ENCODE peak calls at places on chromosomes 5 and 9, in seven cellular contexts. One of them, this sample, is unnamed.

GRCh38 chr5:32100230-32100629 is 73.9 kb downstream of the GOLPH3 start:
- DNase-seq in Calu3: no peak
- DNase-seq in NCI-H345: no peak
- DNase-seq in GM10248: no peak
- DNase-seq in HEK293T: no peak
- DNase-seq in bronchial epithelial cell: no peak
- DNase-seq in stimulated activated CD4-positive, alpha-beta T cell treated with anti-CD3 and anti-CD28 coated beads, Interleukin-4, amount 100 ng/mL, for 4 hours: no peak
- DNase-seq in this sample: no peak

GRCh38 chr5:19497229-19497815 is 490.7 kb downstream of the CDH18 start:
- DNase-seq in HEK293T: no peak
- DNase-seq in stimulated activated CD4-positive, alpha-beta T cell treated with anti-CD3 and anti-CD28 coated beads, Interleukin-4, amount 100 ng/mL, for 4 hours: no peak
- DNase-seq in bronchial epithelial cell: no peak
- DNase-seq in GM10248: no peak
- DNase-seq in NCI-H345: no peak
- DNase-seq in Calu3: no peak
- DNase-seq in this sample: no peak

GRCh38 chr5:96080557-96080956 is 118.9 kb upstream of the ELL2 start:
- DNase-seq in stimulated activated CD4-positive, alpha-beta T cell treated with anti-CD3 and anti-CD28 coated beads, Interleukin-4, amount 100 ng/mL, for 4 hours: no peak
- DNase-seq in bronchial epithelial cell: peak
- DNase-seq in GM10248: no peak
- DNase-seq in HEK293T: no peak
- DNase-seq in Calu3: no peak
- DNase-seq in NCI-H345: no peak
- DNase-seq in this sample: peak

GRCh38 chr5:144205141-144205551 is 34.5 kb downstream of the KCTD16 start:
- DNase-seq in bronchial epithelial cell: peak
- DNase-seq in Calu3: peak
- DNase-seq in HEK293T: peak
- DNase-seq in stimulated activated CD4-positive, alpha-beta T cell treated with anti-CD3 and anti-CD28 coated beads, Interleukin-4, amount 100 ng/mL, for 4 hours: no peak
- DNase-seq in NCI-H345: peak
- DNase-seq in GM10248: no peak
- DNase-seq in this sample: peak

GRCh38 chr5:168315991-168316578 is 24.6 kb downstream of the WWC1 start:
- DNase-seq in stimulated activated CD4-positive, alpha-beta T cell treated with anti-CD3 and anti-CD28 coated beads, Interleukin-4, amount 100 ng/mL, for 4 hours: no peak
- DNase-seq in HEK293T: no peak
- DNase-seq in bronchial epithelial cell: peak
- DNase-seq in Calu3: peak
- DNase-seq in NCI-H345: peak
- DNase-seq in GM10248: no peak
- DNase-seq in this sample: no peak

GRCh38 chr5:14748180-14748900 is 83.8 kb downstream of the OTULIN start:
- DNase-seq in Calu3: no peak
- DNase-seq in stimulated activated CD4-positive, alpha-beta T cell treated with anti-CD3 and anti-CD28 coated beads, Interleukin-4, amount 100 ng/mL, for 4 hours: no peak
- DNase-seq in bronchial epithelial cell: no peak
- DNase-seq in NCI-H345: no peak
- DNase-seq in HEK293T: no peak
- DNase-seq in GM10248: no peak
- DNase-seq in this sample: no peak

GRCh38 chr5:148963679-148964078 is 99.2 kb downstream of the SH3TC2 start:
- DNase-seq in NCI-H345: no peak
- DNase-seq in bronchial epithelial cell: no peak
- DNase-seq in HEK293T: no peak
- DNase-seq in stimulated activated CD4-positive, alpha-beta T cell treated with anti-CD3 and anti-CD28 coated beads, Interleukin-4, amount 100 ng/mL, for 4 hours: no peak
- DNase-seq in GM10248: no peak
- DNase-seq in Calu3: no peak
- DNase-seq in this sample: no peak

GRCh38 chr5:159184858-159185381 is 24.4 kb downstream of the RNF145 start:
- DNase-seq in Calu3: peak
- DNase-seq in stimulated activated CD4-positive, alpha-beta T cell treated with anti-CD3 and anti-CD28 coated beads, Interleukin-4, amount 100 ng/mL, for 4 hours: peak
- DNase-seq in NCI-H345: no peak
- DNase-seq in HEK293T: no peak
- DNase-seq in GM10248: peak
- DNase-seq in bronchial epithelial cell: peak
- DNase-seq in this sample: peak

GRCh38 chr9:71079451-71079850 is 42.0 kb downstream of the TRPM3 start:
- DNase-seq in GM10248: no peak
- DNase-seq in HEK293T: no peak
- DNase-seq in Calu3: no peak
- DNase-seq in stimulated activated CD4-positive, alpha-beta T cell treated with anti-CD3 and anti-CD28 coated beads, Interleukin-4, amount 100 ng/mL, for 4 hours: no peak
- DNase-seq in bronchial epithelial cell: peak
- DNase-seq in NCI-H345: no peak
- DNase-seq in this sample: peak

GRCh38 chr5:151414536-151414935 is 32.9 kb upstream of the SLC36A1 start:
- DNase-seq in stimulated activated CD4-positive, alpha-beta T cell treated with anti-CD3 and anti-CD28 coated beads, Interleukin-4, amount 100 ng/mL, for 4 hours: no peak
- DNase-seq in Calu3: no peak
- DNase-seq in NCI-H345: no peak
- DNase-seq in bronchial epithelial cell: no peak
- DNase-seq in HEK293T: no peak
- DNase-seq in GM10248: no peak
- DNase-seq in this sample: no peak

GRCh38 chr9:123550012-123550411 is 194.0 kb downstream of the CRB2 start:
- DNase-seq in Calu3: no peak
- DNase-seq in HEK293T: no peak
- DNase-seq in bronchial epithelial cell: no peak
- DNase-seq in stimulated activated CD4-positive, alpha-beta T cell treated with anti-CD3 and anti-CD28 coated beads, Interleukin-4, amount 100 ng/mL, for 4 hours: no peak
- DNase-seq in GM10248: no peak
- DNase-seq in NCI-H345: peak
- DNase-seq in this sample: no peak

GRCh38 chr5:177429248-177430045 is 3.0 kb downstream of the GRK6 start:
- DNase-seq in GM10248: peak
- DNase-seq in stimulated activated CD4-positive, alpha-beta T cell treated with anti-CD3 and anti-CD28 coated beads, Interleukin-4, amount 100 ng/mL, for 4 hours: peak
- DNase-seq in Calu3: no peak
- DNase-seq in HEK293T: no peak
- DNase-seq in bronchial epithelial cell: no peak
- DNase-seq in NCI-H345: no peak
- DNase-seq in this sample: no peak

GRCh38 chr9:15229475-15229874 is 77.5 kb downstream of the TTC39B start:
- DNase-seq in stimulated activated CD4-positive, alpha-beta T cell treated with anti-CD3 and anti-CD28 coated beads, Interleukin-4, amount 100 ng/mL, for 4 hours: no peak
- DNase-seq in GM10248: no peak
- DNase-seq in NCI-H345: no peak
- DNase-seq in Calu3: no peak
- DNase-seq in HEK293T: no peak
- DNase-seq in bronchial epithelial cell: no peak
- DNase-seq in this sample: no peak

GRCh38 chr5:42715791-42716190 is 40.8 kb upstream of the CCDC152 start:
- DNase-seq in NCI-H345: no peak
- DNase-seq in Calu3: no peak
- DNase-seq in GM10248: no peak
- DNase-seq in bronchial epithelial cell: no peak
- DNase-seq in HEK293T: no peak
- DNase-seq in stimulated activated CD4-positive, alpha-beta T cell treated with anti-CD3 and anti-CD28 coated beads, Interleukin-4, amount 100 ng/mL, for 4 hours: no peak
- DNase-seq in this sample: peak

GRCh38 chr9:68852941-68853340 is 147.9 kb downstream of the PIP5K1B start:
- DNase-seq in HEK293T: no peak
- DNase-seq in NCI-H345: no peak
- DNase-seq in Calu3: no peak
- DNase-seq in stimulated activated CD4-positive, alpha-beta T cell treated with anti-CD3 and anti-CD28 coated beads, Interleukin-4, amount 100 ng/mL, for 4 hours: no peak
- DNase-seq in GM10248: no peak
- DNase-seq in bronchial epithelial cell: no peak
- DNase-seq in this sample: no peak

GRCh38 chr9:91156451-91157234 is 205.1 kb downstream of the AUH start:
- DNase-seq in stimulated activated CD4-positive, alpha-beta T cell treated with anti-CD3 and anti-CD28 coated beads, Interleukin-4, amount 100 ng/mL, for 4 hours: no peak
- DNase-seq in Calu3: no peak
- DNase-seq in NCI-H345: no peak
- DNase-seq in HEK293T: no peak
- DNase-seq in bronchial epithelial cell: peak
- DNase-seq in GM10248: no peak
- DNase-seq in this sample: no peak

GRCh38 chr9:110986529-110986928 is 51.7 kb downstream of the LPAR1 start:
- DNase-seq in HEK293T: no peak
- DNase-seq in bronchial epithelial cell: no peak
- DNase-seq in Calu3: no peak
- DNase-seq in GM10248: no peak
- DNase-seq in NCI-H345: no peak
- DNase-seq in stimulated activated CD4-positive, alpha-beta T cell treated with anti-CD3 and anti-CD28 coated beads, Interleukin-4, amount 100 ng/mL, for 4 hours: no peak
- DNase-seq in this sample: no peak

GRCh38 chr9:92745881-92746280 is 18.8 kb downstream of the BICD2 start:
- DNase-seq in Calu3: no peak
- DNase-seq in GM10248: no peak
- DNase-seq in bronchial epithelial cell: no peak
- DNase-seq in HEK293T: no peak
- DNase-seq in NCI-H345: no peak
- DNase-seq in stimulated activated CD4-positive, alpha-beta T cell treated with anti-CD3 and anti-CD28 coated beads, Interleukin-4, amount 100 ng/mL, for 4 hours: no peak
- DNase-seq in this sample: no peak

GRCh38 chr5:80245986-80246781 is 9.7 kb downstream of the SERINC5 start:
- DNase-seq in GM10248: no peak
- DNase-seq in HEK293T: no peak
- DNase-seq in NCI-H345: no peak
- DNase-seq in Calu3: no peak
- DNase-seq in bronchial epithelial cell: no peak
- DNase-seq in stimulated activated CD4-positive, alpha-beta T cell treated with anti-CD3 and anti-CD28 coated beads, Interleukin-4, amount 100 ng/mL, for 4 hours: no peak
- DNase-seq in this sample: peak

GRCh38 chr9:125233678-125234077 is 7.5 kb downstream of the HSPA5 start:
- DNase-seq in NCI-H345: no peak
- DNase-seq in stimulated activated CD4-positive, alpha-beta T cell treated with anti-CD3 and anti-CD28 coated beads, Interleukin-4, amount 100 ng/mL, for 4 hours: no peak
- DNase-seq in HEK293T: no peak
- DNase-seq in Calu3: no peak
- DNase-seq in bronchial epithelial cell: peak
- DNase-seq in GM10248: no peak
- DNase-seq in this sample: peak

GRCh38 chr5:120306331-120306730 is 157.8 kb upstream of the PRR16 start:
- DNase-seq in NCI-H345: no peak
- DNase-seq in stimulated activated CD4-positive, alpha-beta T cell treated with anti-CD3 and anti-CD28 coated beads, Interleukin-4, amount 100 ng/mL, for 4 hours: no peak
- DNase-seq in bronchial epithelial cell: peak
- DNase-seq in HEK293T: no peak
- DNase-seq in GM10248: no peak
- DNase-seq in Calu3: no peak
- DNase-seq in this sample: no peak

GRCh38 chr5:133967715-133968056 is 739 bp downstream of the C5orf15 start:
- DNase-seq in stimulated activated CD4-positive, alpha-beta T cell treated with anti-CD3 and anti-CD28 coated beads, Interleukin-4, amount 100 ng/mL, for 4 hours: no peak
- DNase-seq in Calu3: peak
- DNase-seq in NCI-H345: no peak
- DNase-seq in GM10248: no peak
- DNase-seq in HEK293T: no peak
- DNase-seq in bronchial epithelial cell: peak
- DNase-seq in this sample: peak

GRCh38 chr5:438481-438981 is 4.4 kb upstream of the EXOC3 start:
- DNase-seq in Calu3: no peak
- DNase-seq in NCI-H345: no peak
- DNase-seq in stimulated activated CD4-positive, alpha-beta T cell treated with anti-CD3 and anti-CD28 coated beads, Interleukin-4, amount 100 ng/mL, for 4 hours: no peak
- DNase-seq in HEK293T: no peak
- DNase-seq in bronchial epithelial cell: no peak
- DNase-seq in GM10248: no peak
- DNase-seq in this sample: no peak

GRCh38 chr5:154534457-154535050 is 56.5 kb upstream of the HAND1 start:
- DNase-seq in GM10248: no peak
- DNase-seq in NCI-H345: peak
- DNase-seq in HEK293T: no peak
- DNase-seq in bronchial epithelial cell: no peak
- DNase-seq in stimulated activated CD4-positive, alpha-beta T cell treated with anti-CD3 and anti-CD28 coated beads, Interleukin-4, amount 100 ng/mL, for 4 hours: no peak
- DNase-seq in Calu3: no peak
- DNase-seq in this sample: no peak

This sample was measured in astrocyte of the spinal cord.